ENCODE peak calls at places on chromosome 18, in five cellular contexts. Y, D, U, L and A are unnamed samples.

GRCh38 chr18:43601432-43601831 is 324.1 kb upstream of the SYT4 start:
- DNase-seq in L (no peak), U (no peak), D (no peak), Y (no peak), A (no peak)

GRCh38 chr18:62975785-62976184 is 260.4 kb downstream of the PHLPP1 start:
- DNase-seq in U (no peak), Y (no peak), D (no peak), L (no peak), A (no peak)

GRCh38 chr18:41756141-41756540 is 198.9 kb upstream of the PIK3C3 start:
- DNase-seq in L (no peak), D (no peak), Y (no peak), U (no peak), A (no peak)

GRCh38 chr18:46297621-46298020 is 193.4 kb downstream of the HAUS1 start:
- DNase-seq in L (no peak), Y (no peak), D (no peak), U (no peak), A (no peak)

GRCh38 chr18:8634508-8634907 is 25.3 kb downstream of the RAB12 start:
- DNase-seq in D (no peak), L (no peak), Y (no peak), U (no peak), A (no peak)

GRCh38 chr18:54260376-54261072 is 8.8 kb upstream of the POLI start:
- DNase-seq in U (peak), L (no peak), Y (no peak), D (no peak), A (no peak)

GRCh38 chr18:47595816-47596501 is 334.5 kb downstream of the SMAD2 start:
- DNase-seq in L (no peak), D (no peak), U (no peak), Y (no peak), A (no peak)

GRCh38 chr18:48622911-48623431 is 84.1 kb downstream of the CTIF start:
- DNase-seq in U (no peak), L (peak), Y (no peak), D (no peak), A (no peak)

GRCh38 chr18:47747260-47747795 is 183.1 kb downstream of the SMAD2 start:
- DNase-seq in U (no peak), Y (no peak), D (no peak), L (no peak), A (no peak)

GRCh38 chr18:34159691-34160185 is 65.0 kb downstream of the NOL4 start:
- DNase-seq in D (no peak), L (no peak), Y (no peak), U (no peak), A (no peak)

GRCh38 chr18:47749195-47749973 is 181.1 kb downstream of the SMAD2 start:
- DNase-seq in D (peak), L (peak), U (peak), Y (peak), A (peak)

GRCh38 chr18:62389761-62390481 is 64.8 kb downstream of the TNFRSF11A start:
- DNase-seq in D (no peak), L (no peak), Y (no peak), U (no peak), A (no peak)

GRCh38 chr18:67243799-67244587 is 272.5 kb downstream of the DSEL start:
- DNase-seq in L (no peak), Y (no peak), U (no peak), D (no peak), A (no peak)

GRCh38 chr18:54129448-54130134 is 94.9 kb downstream of the MBD2 start:
- DNase-seq in L (no peak), U (no peak), Y (no peak), D (no peak), A (no peak)

GRCh38 chr18:6757966-6758365 is 28.4 kb downstream of the ARHGAP28 start:
- DNase-seq in L (no peak), U (no peak), Y (no peak), D (no peak), A (no peak)

DNA sequence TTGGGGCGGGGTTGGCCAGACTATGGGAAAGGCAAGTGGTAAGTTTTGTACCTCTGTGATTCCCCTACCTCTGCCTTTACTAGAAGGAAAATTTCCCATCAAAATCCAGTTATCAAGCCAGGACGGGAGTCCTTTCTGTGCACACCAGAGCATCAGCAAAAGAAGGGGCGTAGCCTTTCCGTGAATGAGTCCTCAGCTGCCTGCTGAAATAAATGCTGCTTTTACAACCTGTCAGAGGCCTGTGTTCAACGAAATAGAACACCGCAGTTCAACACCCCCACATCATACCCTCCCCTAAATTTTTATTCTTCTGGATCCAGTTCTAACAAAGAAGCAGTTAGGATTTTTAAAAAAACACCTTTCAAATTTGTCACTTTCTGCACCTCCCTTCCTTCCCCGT is 135.8 kb downstream of the SETBP1 start:
- DNase-seq in Y (no peak), L (no peak), U (no peak), D (no peak), A (no peak)
- H3K27ac ChIP-seq in Y (no peak), L (no peak), U (no peak), D (no peak), A (no peak)

GRCh38 chr18:58756148-58756547 is 84.9 kb downstream of the MALT1 start:
- DNase-seq in L (no peak), Y (no peak), D (no peak), U (no peak), A (no peak)

GRCh38 chr18:58754544-58755068 is 83.3 kb downstream of the MALT1 start:
- DNase-seq in Y (no peak), L (no peak), D (no peak), U (no peak), A (no peak)

GRCh38 chr18:58753976-58754375 is 82.7 kb downstream of the MALT1 start:
- DNase-seq in U (peak), Y (no peak), L (no peak), D (no peak), A (no peak)

GRCh38 chr18:58756596-58757240 is 85.5 kb downstream of the MALT1 start:
- DNase-seq in Y (no peak), U (no peak), D (no peak), L (no peak), A (no peak)

GRCh38 chr18:58755304-58756010 is 84.2 kb downstream of the MALT1 start:
- DNase-seq in D (no peak), Y (no peak), U (no peak), L (no peak), A (no peak)
- H3K27ac ChIP-seq in D (no peak), Y (no peak), U (no peak), L (no peak), A (no peak)

GRCh38 chr18:50151876-50152275 is 43.1 kb downstream of the MYO5B start:
- DNase-seq in L (no peak), U (no peak), D (no peak), Y (no peak), A (no peak)
- H3K27ac ChIP-seq in L (no peak), U (no peak), D (no peak), Y (no peak), A (no peak)

DNA sequence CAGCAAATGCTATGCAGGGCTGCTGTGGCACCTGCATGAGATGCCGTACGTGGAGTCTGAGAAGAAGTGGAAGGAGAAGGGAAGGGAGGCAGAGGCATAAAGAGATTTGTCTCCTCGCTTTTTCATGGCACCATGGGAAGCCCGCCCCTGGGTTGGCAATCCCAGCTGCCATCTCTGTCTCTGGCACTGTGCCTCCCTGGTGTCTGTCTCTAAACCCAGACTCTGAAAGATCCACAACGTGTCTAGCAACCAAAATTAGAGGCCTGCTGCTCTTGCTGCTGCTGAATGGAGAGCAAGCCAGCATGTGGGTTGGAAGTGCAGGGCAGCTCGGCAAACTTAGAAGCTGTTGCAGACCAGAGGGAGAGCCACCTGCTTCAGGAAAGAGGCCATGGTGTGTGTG is 53.1 kb downstream of the INO80C start:
- DNase-seq in Y (no peak), L (peak), U (no peak), D (no peak), A (no peak)
- H3K27ac ChIP-seq in Y (no peak), L (no peak), U (no peak), D (no peak), A (no peak)

DNA sequence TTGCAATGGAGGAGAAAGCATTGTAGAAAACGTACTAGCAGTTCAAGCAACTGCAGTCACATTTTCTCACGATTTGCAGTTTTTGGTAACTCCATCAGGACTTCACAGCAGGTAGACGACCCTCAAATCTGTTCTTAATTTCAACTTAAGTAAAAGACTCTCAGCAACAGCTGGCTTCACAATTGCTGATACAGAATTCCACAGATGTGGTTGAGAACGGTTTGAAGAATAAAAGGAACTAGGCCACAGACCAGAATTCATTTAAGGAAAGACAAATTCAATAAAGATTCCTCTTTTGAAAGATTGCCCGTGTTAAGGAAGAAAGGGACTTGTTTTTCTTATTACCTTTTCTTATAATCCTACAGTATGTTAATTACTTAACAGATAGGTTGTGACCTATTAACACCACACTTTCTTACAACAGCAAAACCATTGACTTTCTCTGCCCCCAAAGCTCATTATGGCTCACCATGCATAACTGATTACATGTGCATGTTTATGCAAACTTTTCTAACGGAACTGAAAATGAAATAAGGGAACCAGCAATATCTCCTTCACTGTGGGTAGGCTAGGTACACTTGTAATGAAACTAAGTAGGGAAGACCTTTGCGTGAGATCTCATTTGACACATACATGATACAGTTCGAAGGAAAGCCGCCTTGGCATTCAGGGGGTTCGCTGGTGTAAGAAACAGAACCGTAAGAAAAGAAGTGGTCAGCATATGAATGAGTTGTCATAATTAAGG is 4.7 kb upstream of the ZNF516 start:
- DNase-seq in U (no peak), L (no peak), D (no peak), Y (no peak), A (no peak)
- H3K27ac ChIP-seq in U (no peak), L (no peak), D (peak), Y (no peak), A (no peak)

GRCh38 chr18:3245853-3246635 is 1.6 kb upstream of the MYL12A start:
- DNase-seq in D (peak), U (peak), Y (peak), L (peak), A (peak)
- H3K27ac ChIP-seq in D (peak), U (peak), Y (peak), L (peak), A (peak)

DNA sequence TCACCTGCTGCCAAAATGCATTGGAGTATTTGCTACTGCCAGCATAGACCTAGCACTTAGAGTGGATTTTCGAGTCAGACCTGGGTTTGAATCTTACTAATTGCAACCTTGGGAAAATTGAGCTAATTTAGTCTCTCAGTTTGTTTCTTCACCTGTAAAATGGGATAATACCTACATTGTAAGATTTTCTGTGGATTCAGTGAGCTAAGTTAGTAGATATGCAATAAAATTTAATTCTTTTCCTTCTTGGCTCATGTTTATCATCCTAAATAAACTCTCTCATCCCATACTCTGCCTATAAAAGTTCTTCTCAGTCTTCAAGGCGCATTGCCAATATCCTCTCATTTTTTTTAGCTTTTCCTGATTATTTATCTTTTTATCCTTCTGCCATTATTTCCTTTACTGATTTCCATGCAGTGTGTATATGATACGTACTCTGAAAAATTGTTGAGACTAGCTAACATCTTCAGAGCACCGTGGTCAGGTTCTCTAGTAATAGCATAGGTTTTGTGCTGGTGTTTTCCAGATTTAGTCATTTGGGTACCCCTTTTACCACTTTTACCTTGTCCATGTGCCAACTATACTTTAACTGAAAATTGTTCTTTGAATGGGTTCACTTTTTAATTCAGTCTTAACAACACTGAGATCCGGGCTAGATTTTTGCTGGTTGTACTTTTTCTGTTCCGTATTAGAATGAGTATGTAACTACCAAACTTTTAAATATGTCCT is 7.3 kb downstream of the CEP192 start:
- DNase-seq in U (no peak), D (no peak), L (no peak), Y (no peak), A (no peak)
- H3K27ac ChIP-seq in U (no peak), D (no peak), L (no peak), Y (no peak), A (no peak)

DNA sequence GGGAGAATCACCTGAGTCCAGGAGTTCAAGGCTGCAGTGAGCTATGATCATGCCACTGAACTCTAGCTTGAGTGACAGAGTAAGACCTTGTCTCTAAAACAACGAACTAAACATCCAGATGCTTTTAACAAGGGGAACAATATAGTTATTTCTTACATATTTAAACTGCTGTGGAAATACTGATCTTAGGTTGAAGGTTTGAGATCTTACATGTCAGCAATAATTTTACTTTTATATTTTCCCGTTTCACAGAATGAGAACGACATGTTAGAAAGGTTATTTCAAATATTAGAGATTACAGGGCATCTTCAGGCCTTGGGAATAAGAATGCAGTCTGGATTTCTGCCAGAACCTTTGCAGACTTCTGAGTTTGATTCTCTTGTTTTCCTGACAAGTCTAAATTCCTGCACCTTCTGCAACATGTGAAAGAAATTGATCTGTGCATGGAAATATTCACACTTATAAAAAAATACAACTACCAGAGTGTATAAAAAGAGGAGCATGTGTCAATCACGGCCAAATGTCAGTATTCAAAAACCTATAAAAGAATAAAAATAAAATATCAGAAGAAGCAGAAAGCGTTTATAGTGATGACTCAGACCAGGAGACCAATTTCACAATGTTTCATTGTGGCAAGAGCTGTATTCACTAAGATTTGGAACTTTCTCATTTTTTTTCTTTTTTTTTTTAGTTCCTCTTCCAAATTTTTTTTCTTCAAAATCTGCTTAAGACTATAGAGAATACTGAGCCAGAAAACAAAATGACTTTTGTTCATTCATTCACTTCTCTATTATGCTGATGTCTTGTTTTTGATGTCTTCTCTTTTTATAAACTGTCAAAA is 29.6 kb downstream of the COLEC12 start:
- DNase-seq in Y (no peak), L (no peak), U (peak), D (peak), A (no peak)
- H3K27ac ChIP-seq in Y (no peak), L (no peak), U (peak), D (no peak), A (no peak)

GRCh38 chr18:70373062-70373519 is 84.2 kb downstream of the SOCS6 start:
- DNase-seq in Y (no peak), U (peak), L (no peak), D (no peak), A (no peak)
- H3K27ac ChIP-seq in Y (no peak), U (peak), L (no peak), D (no peak), A (no peak)

GRCh38 chr18:23232331-23232730 is 97.0 kb downstream of the CABLES1 start:
- DNase-seq in D (no peak), U (no peak), Y (no peak), L (no peak), A (no peak)
- H3K27ac ChIP-seq in D (no peak), U (no peak), Y (no peak), L (peak), A (peak)